ENCODE peak calls at places on chromosome 9, in four cellular contexts. I is HepG2, G is GM12878, J is K562. E is an unnamed sample.

GRCh38 chr9:121637441-121638222 is 13.8 kb upstream of the DAB2IP start:
- DNase-seq in G (no peak), I (no peak), J (no peak), E (no peak)

GRCh38 chr9:132631685-132632084 is 38.1 kb downstream of the DDX31 start:
- DNase-seq in I (no peak), J (no peak), G (no peak), E (no peak)

GRCh38 chr9:85212887-85213286 is 528.9 kb downstream of the AGTPBP1 start:
- DNase-seq in I (no peak), G (no peak), J (no peak), E (no peak)

GRCh38 chr9:20319241-20319640 is 303.1 kb downstream of the MLLT3 start:
- DNase-seq in G (no peak), I (no peak), J (no peak), E (no peak)

GRCh38 chr9:31030741-31031202 is 1353.7 kb upstream of the ACO1 start:
- DNase-seq in J (no peak), I (no peak), G (no peak), E (no peak)

GRCh38 chr9:135123145-135123544 is 35.7 kb downstream of the OLFM1 start:
- DNase-seq in G (no peak), J (no peak), I (no peak), E (no peak)

GRCh38 chr9:129278391-129279237 is 100.6 kb upstream of the IER5L start:
- DNase-seq in J (peak), G (no peak), I (no peak), E (peak)

GRCh38 chr9:101485873-101486692 is 47.6 kb upstream of the RNF20 start:
- DNase-seq in J (no peak), I (no peak), G (no peak), E (peak)

GRCh38 chr9:131011274-131012022 is 2.5 kb downstream of the LAMC3 start:
- DNase-seq in G (no peak), J (peak), I (peak), E (no peak)

GRCh38 chr9:3478549-3478953 is 47.2 kb downstream of the RFX3 start:
- DNase-seq in G (peak), J (no peak), I (peak), E (no peak)

GRCh38 chr9:122318284-122318683 is 52.5 kb upstream of the PTGS1 start:
- DNase-seq in I (no peak), G (no peak), J (no peak), E (no peak)

GRCh38 chr9:124320062-124320973 is 62.6 kb downstream of the NEK6 start:
- DNase-seq in J (peak), G (no peak), I (peak), E (peak)

GRCh38 chr9:103242025-103242424 is 246.9 kb downstream of the CYLC2 start:
- DNase-seq in J (no peak), G (no peak), I (no peak), E (no peak)

GRCh38 chr9:84122572-84122971 is 142.0 kb downstream of the RMI1 start:
- DNase-seq in G (no peak), I (no peak), J (no peak), E (no peak)

GRCh38 chr9:25658587-25658986 is 19.7 kb downstream of the TUSC1 start:
- DNase-seq in I (no peak), J (no peak), G (no peak), E (no peak)

GRCh38 chr9:134192951-134193731 is 28.8 kb upstream of the RNU6ATAC start:
- DNase-seq in J (no peak), G (no peak), I (no peak), E (no peak)

GRCh38 chr9:89850633-89851325 is 246.0 kb downstream of the GADD45G start:
- DNase-seq in I (no peak), J (no peak), G (no peak), E (no peak)

GRCh38 chr9:78261403-78262001 is 25.6 kb downstream of the CEP78 start:
- DNase-seq in I (peak), J (peak), G (no peak), E (peak)

GRCh38 chr9:106731910-106732309 is 131.1 kb upstream of the ZNF462 start:
- DNase-seq in G (no peak), J (no peak), I (no peak), E (no peak)

GRCh38 chr9:134571326-134571871 is 70.2 kb upstream of the COL5A1 start:
- DNase-seq in I (no peak), J (no peak), G (no peak), E (no peak)

GRCh38 chr9:99353408-99353807 is 131.3 kb downstream of the SEC61B start:
- DNase-seq in G (no peak), I (no peak), J (no peak), E (no peak)

GRCh38 chr9:34716711-34717110 is 6.8 kb upstream of the CCL21 start:
- DNase-seq in J (no peak), I (no peak), G (no peak), E (no peak)

GRCh38 chr9:82512724-82513123 is 524.2 kb downstream of the SPATA31D1 start:
- DNase-seq in J (no peak), G (no peak), I (no peak), E (no peak)

GRCh38 chr9:135217836-135218235 is 130.4 kb downstream of the OLFM1 start:
- DNase-seq in J (no peak), I (no peak), G (no peak), E (no peak)

GRCh38 chr9:94882953-94883641 is 156.6 kb downstream of the AOPEP start:
- DNase-seq in J (no peak), G (no peak), I (no peak), E (no peak)
- TF ChIP-seq MAX in J (no peak), G (no peak), I (no peak), E (no peak)

GRCh38 chr9:114096041-114096511 is 3.0 kb downstream of the KIF12 start:
- DNase-seq in I (no peak), J (peak), G (no peak), E (peak)
- TF ChIP-seq CHD4 in I (no peak), J (no peak), G (no peak), E (no peak)

DNA sequence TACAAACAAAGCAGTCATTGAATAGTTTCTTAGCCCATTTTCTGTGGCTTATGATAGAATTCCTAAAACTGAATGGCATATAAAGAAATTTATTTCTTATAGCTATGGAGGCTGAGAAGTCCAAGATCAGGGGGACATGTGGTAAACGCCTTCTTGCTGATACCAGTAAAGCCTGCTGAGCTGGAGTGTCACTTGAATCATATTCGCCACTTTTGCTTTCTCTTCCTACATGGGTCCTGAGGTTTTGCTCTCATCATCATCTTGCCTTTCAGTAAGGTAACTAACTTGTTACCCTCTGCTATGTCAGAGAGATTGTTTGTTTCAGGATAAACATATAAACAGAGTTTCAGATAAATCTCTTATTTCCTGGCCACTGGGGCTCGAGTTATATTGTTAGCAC is 203.3 kb upstream of the DMRT1 start:
- DNase-seq in J (no peak), I (no peak), G (no peak), E (no peak)
- TF ChIP-seq MAX in J (no peak), I (no peak), G (no peak), E (no peak)

GRCh38 chr9:6024035-6024554 is 8.7 kb upstream of the RANBP6 start:
- DNase-seq in G (no peak), J (peak), I (peak), E (peak)
- TF ChIP-seq CHD4 in G (no peak), J (no peak), I (no peak), E (no peak)

GRCh38 chr9:118058227-118058626 is 354.0 kb downstream of the TLR4 start:
- DNase-seq in J (no peak), G (no peak), I (no peak), E (no peak)

DNA sequence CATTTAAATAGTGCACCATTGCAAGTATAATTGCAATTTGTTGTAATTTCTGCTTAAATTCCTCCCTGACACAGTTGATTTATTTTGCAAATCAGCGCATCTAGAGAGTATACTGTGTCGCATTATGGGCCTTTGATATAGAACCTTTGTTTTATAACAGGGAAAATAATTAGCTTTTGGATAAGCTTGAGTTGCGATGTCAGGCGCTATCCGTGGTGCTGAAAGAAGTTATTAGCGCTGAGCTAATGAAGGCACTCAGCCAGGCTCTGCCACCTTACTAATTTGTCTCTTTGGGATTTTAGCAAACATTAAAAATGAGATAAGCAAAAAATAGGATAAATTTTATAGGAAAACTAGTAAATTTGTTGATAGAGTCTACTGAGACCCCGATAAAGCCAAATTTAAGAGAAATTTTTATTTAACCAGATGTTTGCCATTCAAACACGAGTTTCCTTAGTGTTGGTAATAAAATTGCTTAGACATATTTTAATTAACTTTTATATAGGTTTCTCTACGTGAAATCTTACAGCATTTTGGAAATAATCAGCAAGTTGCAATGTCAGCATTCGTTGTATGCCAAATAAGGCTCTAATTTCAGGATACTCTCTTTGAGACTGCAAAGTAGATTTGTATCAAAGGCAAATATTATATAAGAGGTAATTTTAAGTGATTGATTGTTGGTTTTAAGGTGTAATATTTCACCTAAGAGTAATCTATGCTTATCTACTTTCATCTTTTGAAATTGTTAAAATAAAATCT is 355.5 kb downstream of the TLR4 start:
- DNase-seq in J (no peak), I (peak), G (no peak), E (peak)
- TF ChIP-seq MAX in J (no peak), I (no peak), G (no peak), E (no peak)

DNA sequence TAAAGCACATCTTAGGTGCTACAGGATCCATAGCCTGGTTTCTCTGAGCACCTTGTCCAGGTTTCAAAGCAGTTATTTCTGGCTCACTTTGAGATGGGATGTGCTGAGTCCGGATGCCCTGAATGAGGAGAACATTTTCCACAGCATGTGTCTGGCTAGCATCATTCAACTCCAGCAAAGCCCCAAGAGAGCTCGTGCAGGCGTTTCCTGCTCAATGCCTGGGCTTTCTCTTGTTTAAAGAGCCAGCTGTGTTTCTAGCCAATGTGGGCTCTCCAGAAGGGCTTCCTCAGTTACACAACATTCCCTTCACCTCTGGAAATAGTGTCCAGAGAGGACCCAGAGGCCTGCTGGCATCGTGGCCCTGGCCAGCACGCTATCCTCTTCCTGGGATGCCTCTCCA is 411.7 kb downstream of the DMAC1 start:
- DNase-seq in G (no peak), I (no peak), J (no peak), E (no peak)
- TF ChIP-seq CHD4 in G (no peak), I (no peak), J (no peak), E (no peak)

GRCh38 chr9:36597412-36598178 is 24.9 kb downstream of the MELK start:
- DNase-seq in G (no peak), J (peak), I (peak), E (peak)
- TF ChIP-seq MAX in G (no peak), J (no peak), I (no peak), E (no peak)

GRCh38 chr9:87324613-87325194 is 173.0 kb upstream of the DAPK1 start:
- DNase-seq in G (peak), J (peak), I (peak), E (peak)
- TF ChIP-seq CHD4 in G (no peak), J (no peak), I (no peak), E (no peak)

GRCh38 chr9:17824191-17824926 is 245.5 kb downstream of the SH3GL2 start:
- DNase-seq in G (no peak), J (no peak), I (peak), E (no peak)
- TF ChIP-seq MAX in G (no peak), J (no peak), I (no peak), E (no peak)

GRCh38 chr9:93134018-93134739 is at the start of gene NINJ1:
- DNase-seq in I (peak), G (peak), J (peak), E (peak)
- TF ChIP-seq CHD4 in I (no peak), G (no peak), J (no peak), E (no peak)